ENCODE peak calls at places on chromosomes 2 and 18, in four cellular contexts. N is keratinocyte, X is astrocyte, S is lung. J is an unnamed sample.

GRCh38 chr2:240328526-240328925 is 106.9 kb upstream of the GPC1 start:
- DNase-seq in N (no peak), S (no peak), X (no peak), J (no peak)

GRCh38 chr2:27323592-27324285 is 842 bp upstream of the MPV17 start:
- DNase-seq in N (no peak), X (no peak), S (no peak), J (no peak)

GRCh38 chr18:3213231-3214059 is 6.3 kb downstream of the MYOM1 start:
- DNase-seq in X (no peak), S (no peak), N (no peak), J (no peak)

GRCh38 chr2:189465076-189465475 is 23.8 kb downstream of the WDR75 start:
- DNase-seq in X (no peak), S (no peak), N (no peak), J (no peak)

GRCh38 chr2:214587442-214587841 is 176.6 kb downstream of the VWC2L start:
- DNase-seq in X (no peak), S (no peak), N (no peak), J (no peak)

GRCh38 chr2:33292981-33293586 is 183.4 kb upstream of the RASGRP3 start:
- DNase-seq in N (no peak), X (peak), S (no peak), J (no peak)

GRCh38 chr2:162798407-162798806 is 40.2 kb downstream of the KCNH7 start:
- DNase-seq in N (no peak), S (no peak), X (no peak), J (no peak)

GRCh38 chr2:178592655-178593054 is 112.4 kb downstream of the PLEKHA3 start:
- DNase-seq in S (no peak), X (no peak), N (no peak), J (no peak)

GRCh38 chr2:70767094-70767698 is 804 bp downstream of the ADD2 start:
- DNase-seq in N (no peak), X (no peak), S (no peak), J (no peak)

GRCh38 chr2:189541591-189541990 is 39.0 kb downstream of the SLC40A1 start:
- DNase-seq in S (no peak), N (no peak), X (no peak), J (no peak)

GRCh38 chr2:187377335-187377734 is 70.7 kb downstream of the CALCRL start:
- DNase-seq in N (no peak), X (peak), S (no peak), J (no peak)

GRCh38 chr2:49616800-49617199 is 462.5 kb upstream of the FSHR start:
- DNase-seq in N (no peak), S (no peak), X (peak), J (no peak)

GRCh38 chr2:111697560-111697959 is 186.4 kb downstream of the ANAPC1 start:
- DNase-seq in S (no peak), X (no peak), N (no peak), J (no peak)

GRCh38 chr2:8999802-9000201 is 3.7 kb downstream of the MBOAT2 start:
- DNase-seq in S (no peak), N (no peak), X (no peak), J (no peak)

GRCh38 chr2:67032091-67032490 is 365.0 kb upstream of the ETAA1 start:
- DNase-seq in S (no peak), N (no peak), X (peak), J (no peak)

GRCh38 chr2:15521782-15522181 is 39.4 kb downstream of the NBAS start:
- DNase-seq in X (peak), N (no peak), S (no peak), J (no peak)

GRCh38 chr2:219668316-219668715 is 40.9 kb downstream of the SLC4A3 start:
- DNase-seq in S (no peak), N (no peak), X (no peak), J (no peak)

GRCh38 chr2:238016526-238016925 is 44.3 kb upstream of the SCLY start:
- DNase-seq in X (no peak), S (no peak), N (no peak), J (peak)

GRCh38 chr2:232473467-232473890 is 14.2 kb downstream of the ECEL1 start:
- DNase-seq in X (peak), S (peak), N (no peak), J (no peak)

GRCh38 chr2:74725287-74725686 is 71.2 kb downstream of the SEMA4F start:
- DNase-seq in N (no peak), X (no peak), S (no peak), J (no peak)

GRCh38 chr18:45521151-45521550 is 94.1 kb upstream of the SLC14A2 start:
- DNase-seq in X (peak), S (no peak), N (no peak), J (no peak)

GRCh38 chr2:58131191-58132011 is 84.8 kb downstream of the VRK2 start:
- DNase-seq in X (peak), S (peak), N (no peak), J (no peak)

GRCh38 chr2:64284751-64285150 is 140.5 kb upstream of the PELI1 start:
- DNase-seq in S (no peak), X (no peak), N (no peak), J (no peak)

GRCh38 chr2:200288670-200289429 is 17.6 kb upstream of the SPATS2L start:
- DNase-seq in N (no peak), X (no peak), S (no peak), J (no peak)

GRCh38 chr2:84302513-84303412 is 156.3 kb downstream of the SUCLG1 start:
- DNase-seq in S (peak), N (no peak), X (peak), J (no peak)
- TF ChIP-seq CTCF in S (peak), N (peak), X (peak), J (peak)

DNA sequence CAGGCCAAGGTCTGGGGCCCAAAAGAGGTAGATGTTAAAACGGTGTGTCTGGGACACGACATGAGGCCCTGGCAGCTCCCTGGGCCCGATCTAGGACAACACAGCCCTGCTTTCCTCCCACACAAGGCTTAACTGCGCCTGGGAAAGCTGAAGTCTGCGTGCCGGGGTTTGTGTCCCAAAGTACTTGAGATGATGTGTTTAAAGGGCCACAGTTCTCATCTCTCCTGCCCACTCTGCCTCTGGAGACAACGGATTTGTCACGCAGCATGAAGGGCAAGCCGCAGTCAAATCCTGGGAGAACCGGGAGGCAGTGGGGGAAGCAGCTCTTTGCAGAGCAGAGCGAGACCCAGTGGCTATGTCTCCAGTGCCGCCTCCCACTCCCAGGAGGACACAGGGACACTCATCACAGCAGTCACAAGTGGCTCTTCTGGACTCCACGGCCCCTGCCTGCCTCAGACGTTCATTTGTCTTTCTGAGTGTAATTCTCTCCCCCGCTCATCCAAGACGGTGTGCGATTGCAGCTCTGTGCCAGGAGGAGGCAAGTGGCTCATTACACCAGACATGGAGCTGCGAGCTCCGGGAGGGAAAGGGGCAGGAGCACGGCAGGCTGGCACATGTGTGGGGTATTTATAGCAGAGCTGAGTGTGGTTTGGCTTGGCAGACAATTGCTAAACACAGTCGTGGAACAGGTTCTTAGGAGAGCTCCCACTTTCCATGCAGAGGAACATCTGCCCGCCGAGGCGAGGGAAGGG is 57.7 kb upstream of the SEMA4C start:
- DNase-seq in S (peak), N (no peak), X (peak), J (no peak)
- TF ChIP-seq CTCF in S (no peak), N (peak), X (no peak), J (no peak)

GRCh38 chr2:127205211-127206140 is 14.6 kb downstream of the CYP27C1 start:
- DNase-seq in S (no peak), X (no peak), N (no peak), J (peak)
- TF ChIP-seq CTCF in S (no peak), X (no peak), N (no peak), J (no peak)

GRCh38 chr2:235675678-235676535 is 182.1 kb downstream of the AGAP1 start:
- DNase-seq in X (peak), N (no peak), S (no peak), J (no peak)
- TF ChIP-seq CTCF in X (no peak), N (peak), S (no peak), J (no peak)

GRCh38 chr2:31233741-31234689 is at the start of gene EHD3:
- DNase-seq in N (no peak), S (peak), X (peak), J (peak)
- TF ChIP-seq CTCF in N (peak), S (peak), X (peak), J (peak)

J was measured in osteocyte.